ENCODE peak calls at places on chromosomes 13 and 19, in six cellular contexts. One of them, this sample, is unnamed.

GRCh38 chr19:32018014-32018413 is 327.4 kb upstream of the ZNF507 start:
- ATAC-seq in K562: no peak
- ATAC-seq in A549: no peak
- ATAC-seq in HepG2: no peak
- ATAC-seq in upper lobe of left lung: no peak
- ATAC-seq in GM12878: no peak
- ATAC-seq in this sample: no peak

GRCh38 chr13:24905242-24905641 is 141.3 kb downstream of the RNF17 start:
- ATAC-seq in K562: no peak
- ATAC-seq in GM12878: no peak
- ATAC-seq in A549: no peak
- ATAC-seq in upper lobe of left lung: no peak
- ATAC-seq in HepG2: no peak
- ATAC-seq in this sample: no peak

GRCh38 chr13:109764474-109765292 is 21.7 kb downstream of the IRS2 start:
- ATAC-seq in A549: peak; percentile 63
- ATAC-seq in K562: peak; percentile 65
- ATAC-seq in GM12878: peak; percentile 56
- ATAC-seq in HepG2: no peak
- ATAC-seq in upper lobe of left lung: peak; percentile 57
- ATAC-seq in this sample: no peak

GRCh38 chr13:105276571-105276970 is 1258.9 kb downstream of the EFNB2 start:
- ATAC-seq in upper lobe of left lung: no peak
- ATAC-seq in K562: no peak
- ATAC-seq in GM12878: no peak
- ATAC-seq in HepG2: no peak
- ATAC-seq in A549: no peak
- ATAC-seq in this sample: no peak

GRCh38 chr13:41132512-41133152 is at the start of gene KBTBD6:
- ATAC-seq in HepG2: peak; percentile 98
- ATAC-seq in upper lobe of left lung: peak; percentile 100
- ATAC-seq in K562: peak; percentile 88
- ATAC-seq in A549: peak; percentile 99
- ATAC-seq in GM12878: peak; percentile 96
- ATAC-seq in this sample: peak; percentile 99

GRCh38 chr13:84037937-84038464 is 155.7 kb upstream of the SLITRK1 start:
- ATAC-seq in HepG2: no peak
- ATAC-seq in A549: no peak
- ATAC-seq in K562: no peak
- ATAC-seq in GM12878: no peak
- ATAC-seq in upper lobe of left lung: no peak
- ATAC-seq in this sample: no peak

GRCh38 chr13:32323912-32324311 is 8.6 kb downstream of the BRCA2 start:
- ATAC-seq in HepG2: no peak
- ATAC-seq in upper lobe of left lung: no peak
- ATAC-seq in GM12878: peak; percentile 27
- ATAC-seq in A549: no peak
- ATAC-seq in K562: no peak
- ATAC-seq in this sample: no peak

GRCh38 chr13:75587679-75588078 is 38.1 kb downstream of the UCHL3 start:
- ATAC-seq in K562: no peak
- ATAC-seq in GM12878: peak; percentile 25
- ATAC-seq in A549: no peak
- ATAC-seq in upper lobe of left lung: no peak
- ATAC-seq in HepG2: peak; percentile 82
- ATAC-seq in this sample: no peak

GRCh38 chr13:45385320-45385719 is 32.9 kb downstream of the SLC25A30 start:
- ATAC-seq in GM12878: no peak
- ATAC-seq in K562: no peak
- ATAC-seq in upper lobe of left lung: no peak
- ATAC-seq in HepG2: no peak
- ATAC-seq in A549: no peak
- ATAC-seq in this sample: no peak

GRCh38 chr13:77507931-77508776 is 27.4 kb upstream of the SCEL start:
- ATAC-seq in GM12878: peak; percentile 84
- ATAC-seq in A549: peak; percentile 78
- ATAC-seq in K562: no peak
- ATAC-seq in upper lobe of left lung: no peak
- ATAC-seq in HepG2: no peak
- ATAC-seq in this sample: no peak

GRCh38 chr19:30896551-30896950 is 452.7 kb downstream of the TSHZ3 start:
- ATAC-seq in upper lobe of left lung: no peak
- ATAC-seq in HepG2: no peak
- ATAC-seq in K562: no peak
- ATAC-seq in A549: no peak
- ATAC-seq in GM12878: no peak
- ATAC-seq in this sample: no peak

GRCh38 chr19:4013886-4014540 is 6.5 kb downstream of the PIAS4 start:
- ATAC-seq in HepG2: no peak
- ATAC-seq in A549: no peak
- ATAC-seq in GM12878: no peak
- ATAC-seq in upper lobe of left lung: peak; percentile 14
- ATAC-seq in K562: no peak
- ATAC-seq in this sample: no peak

GRCh38 chr19:17419491-17420266 is at the start of gene MVB12A:
- ATAC-seq in HepG2: peak; percentile 91
- ATAC-seq in upper lobe of left lung: peak; percentile 100
- ATAC-seq in K562: peak; percentile 96
- ATAC-seq in A549: peak; percentile 93
- ATAC-seq in GM12878: peak; percentile 98
- ATAC-seq in this sample: peak; percentile 98
- TF ChIP-seq EP300 in HepG2: peak; percentile 30
- TF ChIP-seq EP300 in upper lobe of left lung: peak; percentile 61
- TF ChIP-seq EP300 in K562: no peak
- TF ChIP-seq EP300 in A549: no peak
- TF ChIP-seq EP300 in GM12878: no peak
- TF ChIP-seq EP300 in this sample: no peak

GRCh38 chr19:7829561-7830271 is at the start of gene EVI5L:
- ATAC-seq in A549: peak; percentile 93
- ATAC-seq in upper lobe of left lung: peak; percentile 95
- ATAC-seq in GM12878: peak; percentile 96
- ATAC-seq in K562: peak; percentile 94
- ATAC-seq in HepG2: peak; percentile 92
- ATAC-seq in this sample: peak; percentile 97
- TF ChIP-seq EP300 in A549: no peak
- TF ChIP-seq EP300 in upper lobe of left lung: no peak
- TF ChIP-seq EP300 in GM12878: no peak
- TF ChIP-seq EP300 in K562: no peak
- TF ChIP-seq EP300 in HepG2: no peak
- TF ChIP-seq EP300 in this sample: no peak

GRCh38 chr19:58307736-58308135 is 2.6 kb downstream of the ERVK3-1 start:
- ATAC-seq in HepG2: no peak
- ATAC-seq in K562: no peak
- ATAC-seq in GM12878: no peak
- ATAC-seq in upper lobe of left lung: no peak
- ATAC-seq in A549: no peak
- ATAC-seq in this sample: no peak

GRCh38 chr19:58304748-58305064 is 471 bp upstream of the ERVK3-1 start:
- ATAC-seq in upper lobe of left lung: peak; percentile 3
- ATAC-seq in HepG2: peak; percentile 2
- ATAC-seq in K562: peak; percentile 53
- ATAC-seq in A549: peak; percentile 52
- ATAC-seq in GM12878: peak; percentile 15
- ATAC-seq in this sample: no peak

GRCh38 chr19:58304255-58304654 is 922 bp upstream of the ERVK3-1 start:
- ATAC-seq in A549: no peak
- ATAC-seq in GM12878: no peak
- ATAC-seq in upper lobe of left lung: no peak
- ATAC-seq in HepG2: no peak
- ATAC-seq in K562: peak; percentile 67
- ATAC-seq in this sample: no peak

GRCh38 chr19:58305932-58306323 is 751 bp downstream of the ERVK3-1 start:
- ATAC-seq in A549: no peak
- ATAC-seq in HepG2: peak; percentile 45
- ATAC-seq in K562: no peak
- ATAC-seq in GM12878: peak; percentile 53
- ATAC-seq in upper lobe of left lung: no peak
- ATAC-seq in this sample: no peak

DNA sequence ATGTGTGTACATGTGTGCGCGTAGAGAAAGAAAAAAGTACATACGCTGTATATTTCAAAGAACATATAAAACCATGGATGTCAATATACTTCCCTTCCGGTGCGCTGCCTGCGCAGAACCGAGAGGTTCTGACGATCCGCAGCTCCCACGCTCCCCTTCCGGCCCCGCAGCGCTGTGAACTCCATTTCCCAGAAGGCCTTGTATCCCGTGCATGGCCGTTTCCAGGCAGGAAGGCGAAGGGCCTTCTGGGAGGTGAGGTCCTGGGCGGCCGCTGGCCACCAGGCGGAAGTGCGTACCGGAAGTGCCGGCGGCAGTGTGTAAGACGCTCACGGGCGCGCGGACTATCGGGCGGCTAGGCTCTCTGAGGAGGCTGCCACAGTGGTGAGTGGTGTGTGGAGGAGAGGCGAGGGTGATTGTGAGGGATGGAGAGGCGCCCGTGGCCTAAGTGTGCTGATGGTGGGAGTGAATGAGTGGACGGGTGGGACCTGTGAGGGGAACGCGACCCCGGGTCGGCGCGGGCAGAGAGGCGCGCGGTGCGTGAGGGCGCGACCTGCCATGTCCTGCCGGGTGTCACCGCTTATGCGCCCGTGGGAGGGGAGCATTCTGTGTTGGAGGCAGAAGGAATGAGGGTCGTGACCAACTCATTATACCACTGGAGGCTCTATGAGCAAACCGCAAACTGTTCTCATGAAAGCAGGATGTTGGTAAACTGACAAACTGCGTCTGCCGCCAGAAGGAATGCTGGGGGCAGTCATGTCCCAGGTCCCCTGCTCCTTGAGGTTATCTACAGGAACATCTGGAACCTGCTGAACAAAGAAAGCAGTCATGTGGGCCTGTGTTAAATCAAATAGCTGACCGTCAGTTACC is at the start of gene ERVK3-1:
- ATAC-seq in HepG2: peak; percentile 98
- ATAC-seq in K562: peak; percentile 98
- ATAC-seq in A549: peak; percentile 100
- ATAC-seq in upper lobe of left lung: peak; percentile 100
- ATAC-seq in GM12878: peak; percentile 98
- ATAC-seq in this sample: peak; percentile 100
- TF ChIP-seq EP300 in HepG2: no peak
- TF ChIP-seq EP300 in K562: no peak
- TF ChIP-seq EP300 in A549: no peak
- TF ChIP-seq EP300 in upper lobe of left lung: peak; percentile 82
- TF ChIP-seq EP300 in GM12878: no peak
- TF ChIP-seq EP300 in this sample: no peak

DNA sequence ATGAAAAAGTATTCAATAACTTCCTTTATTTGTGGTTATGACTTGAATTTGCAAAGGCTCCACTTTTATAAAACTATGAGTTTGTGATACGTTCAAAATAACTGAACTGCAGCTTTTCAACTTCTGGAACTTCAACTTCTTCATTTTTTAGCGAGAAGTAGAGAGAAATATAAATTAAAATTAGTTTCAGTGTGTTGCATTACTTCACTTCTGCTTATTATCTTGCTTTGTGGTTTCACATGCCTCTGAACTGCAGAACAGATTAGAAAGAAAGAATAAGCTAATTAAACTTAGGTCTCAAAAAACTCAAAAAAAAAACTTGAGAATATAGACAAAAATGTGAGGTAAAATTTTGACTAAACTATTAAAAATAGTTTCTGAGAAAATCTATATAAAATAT is 1073.4 kb downstream of the PCDH17 start:
- ATAC-seq in HepG2: no peak
- ATAC-seq in K562: no peak
- ATAC-seq in GM12878: no peak
- ATAC-seq in A549: no peak
- ATAC-seq in upper lobe of left lung: no peak
- ATAC-seq in this sample: no peak
- TF ChIP-seq EP300 in HepG2: no peak
- TF ChIP-seq EP300 in K562: no peak
- TF ChIP-seq EP300 in GM12878: no peak
- TF ChIP-seq EP300 in A549: no peak
- TF ChIP-seq EP300 in upper lobe of left lung: no peak
- TF ChIP-seq EP300 in this sample: no peak

GRCh38 chr19:52942371-52943133 is 19.3 kb upstream of the ZNF888 start:
- ATAC-seq in A549: peak; percentile 68
- ATAC-seq in HepG2: peak; percentile 94
- ATAC-seq in K562: peak; percentile 99
- ATAC-seq in upper lobe of left lung: peak; percentile 99
- ATAC-seq in GM12878: peak; percentile 99
- ATAC-seq in this sample: peak; percentile 97
- TF ChIP-seq EP300 in A549: no peak
- TF ChIP-seq EP300 in HepG2: no peak
- TF ChIP-seq EP300 in K562: peak; percentile 2
- TF ChIP-seq EP300 in upper lobe of left lung: no peak
- TF ChIP-seq EP300 in GM12878: no peak
- TF ChIP-seq EP300 in this sample: no peak

DNA sequence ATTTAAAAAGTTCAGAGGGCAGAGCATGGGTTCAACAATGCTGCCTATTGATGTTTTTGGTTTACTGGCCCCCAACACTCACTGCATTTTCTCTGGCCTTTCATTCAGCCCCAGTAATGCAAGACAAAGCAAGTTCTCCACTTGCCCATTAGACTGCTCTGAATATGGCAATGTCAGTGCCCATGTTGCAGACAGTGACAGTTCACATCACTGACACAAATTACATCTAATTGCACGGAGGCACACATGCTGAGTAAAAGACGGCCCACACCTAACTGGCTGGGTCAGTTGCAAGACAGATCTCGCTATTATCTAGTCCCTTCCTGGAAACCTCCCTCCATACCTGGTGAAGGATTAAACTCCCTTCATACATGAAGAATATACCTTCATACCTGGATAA is 54.0 kb downstream of the ENOX1 start:
- ATAC-seq in HepG2: no peak
- ATAC-seq in A549: no peak
- ATAC-seq in upper lobe of left lung: no peak
- ATAC-seq in GM12878: no peak
- ATAC-seq in K562: no peak
- ATAC-seq in this sample: no peak
- TF ChIP-seq EP300 in HepG2: no peak
- TF ChIP-seq EP300 in A549: no peak
- TF ChIP-seq EP300 in upper lobe of left lung: no peak
- TF ChIP-seq EP300 in GM12878: no peak
- TF ChIP-seq EP300 in K562: no peak
- TF ChIP-seq EP300 in this sample: no peak

This sample was measured in gastroesophageal sphincter.